ENCODE peak calls at places on chromosomes 12 and 14, in ten cellular contexts. A is heart left ventricle, G is psoas muscle, D is astrocyte of the spinal cord, Q is AG09309, E is body of pancreas, R is keratinocyte, I is choroid plexus epithelial cell, P is ovary, W is thoracic aorta. B is an unnamed sample.

GRCh38 chr12:123614531-123614930 is 12.6 kb downstream of the DDX55 start:
- DNase-seq in A (no peak), G (no peak), D (no peak), Q (peak; percentile 33), E (no peak), R (no peak), I (no peak), P (no peak), W (no peak), B (peak; percentile 25)

GRCh38 chr12:62911288-62911687 is 23.7 kb downstream of the PPM1H start:
- DNase-seq in A (no peak), G (no peak), D (no peak), Q (no peak), E (no peak), R (no peak), I (no peak), P (no peak), W (no peak), B (no peak)

GRCh38 chr14:61764342-61765122 is 2.3 kb downstream of the SNAPC1 start:
- DNase-seq in A (no peak), G (no peak), D (no peak), Q (no peak), E (no peak), R (no peak), I (no peak), P (no peak), W (no peak), B (no peak)

GRCh38 chr12:80643961-80644360 is 63.5 kb upstream of the MYF6 start:
- DNase-seq in A (no peak), G (no peak), D (peak; percentile 29), Q (no peak), E (no peak), R (no peak), I (no peak), P (no peak), W (no peak), B (no peak)

GRCh38 chr12:55931780-55932545 is 1.0 kb downstream of the DGKA start:
- DNase-seq in A (peak; percentile 70), G (peak; percentile 64), D (peak; percentile 43), Q (no peak), E (peak; percentile 72), R (no peak), I (peak; percentile 41), P (peak; percentile 76), W (no peak), B (peak; percentile 25)

GRCh38 chr14:77485901-77486678 is 12.5 kb downstream of the ISM2 start:
- DNase-seq in A (no peak), G (no peak), D (peak; percentile 61), Q (peak; percentile 43), E (no peak), R (no peak), I (peak; percentile 46), P (no peak), W (no peak), B (peak; percentile 83)

GRCh38 chr12:31899136-31899535 is 60.1 kb upstream of the RESF1 start:
- DNase-seq in A (no peak), G (no peak), D (no peak), Q (no peak), E (no peak), R (no peak), I (no peak), P (no peak), W (no peak), B (no peak)

GRCh38 chr12:20439634-20440033 is 71.3 kb downstream of the PDE3A start:
- DNase-seq in A (no peak), G (no peak), D (no peak), Q (no peak), E (no peak), R (no peak), I (no peak), P (no peak), W (no peak), B (no peak)

GRCh38 chr14:105065280-105066228 is at the start of gene GPR132:
- DNase-seq in A (no peak), G (peak; percentile 68), D (no peak), Q (no peak), E (no peak), R (no peak), I (no peak), P (no peak), W (no peak), B (peak; percentile 78)

GRCh38 chr14:90281261-90281660 is 24.9 kb downstream of the PSMC1 start:
- DNase-seq in A (no peak), G (no peak), D (peak; percentile 79), Q (no peak), E (no peak), R (peak; percentile 40), I (peak; percentile 68), P (no peak), W (no peak), B (peak; percentile 85)

GRCh38 chr12:32501835-32502333 is 102.5 kb downstream of the FGD4 start:
- DNase-seq in A (peak; percentile 42), G (peak; percentile 53), D (peak; percentile 79), Q (peak; percentile 39), E (peak; percentile 70), R (no peak), I (peak; percentile 92), P (peak; percentile 36), W (no peak), B (peak; percentile 65)

GRCh38 chr14:54981698-54982097 is 45.2 kb downstream of the WDHD1 start:
- DNase-seq in A (no peak), G (no peak), D (peak; percentile 20), Q (no peak), E (no peak), R (no peak), I (peak; percentile 48), P (no peak), W (no peak), B (peak; percentile 12)

GRCh38 chr14:77039285-77040058 is 11.0 kb upstream of the IRF2BPL start:
- DNase-seq in A (no peak), G (no peak), D (peak; percentile 81), Q (no peak), E (no peak), R (no peak), I (peak; percentile 62), P (no peak), W (no peak), B (no peak)

GRCh38 chr14:100621806-100622205 is 34.6 kb upstream of the BEGAIN start:
- DNase-seq in A (peak; percentile 26), G (no peak), D (no peak), Q (no peak), E (no peak), R (no peak), I (no peak), P (no peak), W (no peak), B (no peak)

GRCh38 chr12:103884316-103884715 is 43.3 kb upstream of the NT5DC3 start:
- DNase-seq in A (no peak), G (no peak), D (peak; percentile 71), Q (peak; percentile 45), E (no peak), R (no peak), I (peak; percentile 89), P (no peak), W (no peak), B (peak; percentile 53)

GRCh38 chr14:100680439-100681051 is 46.1 kb upstream of the DLK1 start:
- DNase-seq in A (peak; percentile 52), G (peak; percentile 66), D (no peak), Q (peak; percentile 51), E (no peak), R (no peak), I (no peak), P (peak; percentile 63), W (no peak), B (no peak)

DNA sequence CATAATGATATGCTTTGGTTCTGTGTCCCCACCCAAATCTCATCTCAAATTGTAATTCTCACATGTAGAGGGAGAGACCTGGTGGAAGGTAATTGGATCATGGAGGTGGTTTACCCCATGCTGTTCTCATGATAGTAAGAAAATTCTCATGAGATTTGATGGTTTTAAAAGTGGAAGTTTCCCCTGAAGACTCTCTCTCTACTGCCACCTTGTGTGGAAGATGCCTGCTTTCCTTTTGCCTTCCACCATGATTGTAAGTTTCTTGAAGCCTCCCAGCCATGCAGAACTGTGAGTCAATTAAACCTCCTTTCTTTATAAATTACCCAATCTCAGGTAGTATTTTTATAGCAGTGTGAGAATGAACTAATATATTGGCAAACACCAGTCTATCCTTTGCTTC is 260.4 kb upstream of the PPFIA2 start:
- DNase-seq in A (no peak), G (no peak), D (no peak), Q (no peak), E (no peak), R (no peak), I (peak; percentile 29), P (no peak), W (no peak), B (peak; percentile 36)
- TF ChIP-seq CTCF in A (no peak), G (no peak), D (peak; percentile 35), Q (no peak), E (no peak), R (peak; percentile 37), I (peak; percentile 42), P (no peak), W (no peak), B (peak; percentile 42)

GRCh38 chr12:29799591-29799990 is 15.8 kb upstream of the TMTC1 start:
- DNase-seq in A (no peak), G (no peak), D (no peak), Q (no peak), E (no peak), R (no peak), I (no peak), P (no peak), W (no peak), B (no peak)
- H3K4me3 ChIP-seq in A (no peak overlapping the region), G (no peak overlapping the region), D (no peak overlapping the region), Q (no peak overlapping the region), E (no peak overlapping the region), R (no peak overlapping the region), I (no peak overlapping the region), P (no peak overlapping the region), W (no peak overlapping the region), B (no peak overlapping the region)

DNA sequence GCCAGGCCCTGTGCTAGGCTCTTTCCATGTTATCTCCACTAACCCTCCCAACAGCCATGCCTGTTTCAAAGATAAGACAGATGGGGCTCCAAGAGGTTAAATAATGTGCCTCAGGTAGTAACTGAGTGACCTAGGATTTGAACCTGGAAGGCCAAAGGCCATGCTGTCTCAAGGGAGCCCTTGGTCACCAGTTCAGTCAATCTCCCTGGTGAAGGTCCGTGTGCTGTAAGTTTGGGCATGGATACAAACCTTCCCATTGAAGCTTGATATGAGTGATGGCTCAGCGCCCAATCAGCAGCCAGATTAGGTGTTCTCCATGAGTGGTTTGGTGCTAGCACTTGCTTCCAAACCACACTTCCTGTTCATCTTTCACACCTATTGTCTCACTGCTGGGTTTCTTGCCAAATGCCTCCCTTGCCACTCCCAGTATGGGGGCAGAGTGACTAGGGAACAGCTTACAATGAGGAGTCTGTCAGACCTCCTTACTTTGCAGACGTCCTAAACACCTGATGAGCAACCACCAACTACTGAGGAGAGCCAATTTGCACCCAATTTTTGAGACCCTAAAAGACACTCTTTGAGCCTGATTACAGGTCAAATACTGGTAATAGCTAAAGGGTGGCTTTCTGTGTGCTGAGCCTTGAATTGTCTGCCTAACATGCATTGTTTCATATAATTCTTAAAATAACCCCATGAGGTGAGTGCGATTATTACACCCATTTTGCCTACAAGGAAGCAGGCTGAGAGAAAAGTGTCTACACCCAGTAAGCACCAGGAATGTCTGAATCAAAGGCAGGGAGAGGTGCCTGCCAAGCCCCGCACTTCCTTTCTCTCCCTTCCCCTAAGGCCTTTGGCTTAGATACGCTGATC is 48.5 kb upstream of the FOS start:
- DNase-seq in A (no peak), G (peak; percentile 62), D (peak; percentile 10), Q (no peak), E (peak; percentile 66), R (peak; percentile 79), I (peak; percentile 66), P (no peak), W (no peak), B (peak; percentile 96)
- TF ChIP-seq CTCF in A (no peak), G (peak; percentile 16), D (no peak), Q (peak; percentile 26), E (no peak), R (peak; percentile 58), I (peak; percentile 24), P (no peak), W (no peak), B (peak; percentile 29)

GRCh38 chr12:27083861-27084271 is 1.5 kb upstream of the C12orf71 start:
- DNase-seq in A (no peak), G (no peak), D (peak; percentile 67), Q (peak; percentile 14), E (no peak), R (no peak), I (peak; percentile 72), P (peak; percentile 14), W (no peak), B (no peak)
- H3K4me3 ChIP-seq in A (no peak overlapping the region), G (no peak overlapping the region), D (peak overlapping the region; percentile 21), Q (no peak overlapping the region), E (no peak overlapping the region), R (no peak overlapping the region), I (no peak overlapping the region), P (no peak overlapping the region), W (peak overlapping the region; percentile 21), B (no peak overlapping the region)

B was measured in bronchial epithelial cell.